ENCODE peak calls at places on chromosomes 12 and 14, in ten cellular contexts. K is heart left ventricle, U is adrenal gland, P is NB4, H is gastrocnemius medialis, L is body of pancreas, J is uterus, G is ovary, I is HCT116, W is Peyer's patch. F is an unnamed sample.

GRCh38 chr12:27965411-27965810 is 7.1 kb downstream of the PTHLH start:
- DNase-seq in K (no peak), U (no peak), P (no peak), H (no peak), L (no peak), J (no peak), G (no peak), I (no peak), W (no peak), F (no peak)

GRCh38 chr12:128138125-128138524 is 128.8 kb upstream of the TMEM132C start:
- DNase-seq in K (no peak), U (no peak), P (no peak), H (no peak), L (no peak), J (no peak), G (no peak), I (no peak), W (no peak), F (no peak)

GRCh38 chr12:105493091-105493615 is 162.7 kb downstream of the C12orf75 start:
- DNase-seq in K (no peak), U (no peak), P (no peak), H (no peak), L (no peak), J (no peak), G (no peak), I (no peak), W (no peak), F (no peak)

GRCh38 chr14:69572634-69573135 is 2.0 kb downstream of the CCDC177 start:
- DNase-seq in K (no peak), U (no peak), P (no peak), H (no peak), L (no peak), J (no peak), G (no peak), I (no peak), W (no peak), F (no peak)

GRCh38 chr12:50055831-50056628 is 1.4 kb upstream of the ASIC1 start:
- DNase-seq in K (no peak), U (peak), P (peak), H (no peak), L (peak), J (peak), G (peak), I (peak), W (peak), F (peak)

GRCh38 chr12:67415473-67415872 is 146.3 kb downstream of the CAND1 start:
- DNase-seq in K (no peak), U (peak), P (peak), H (no peak), L (no peak), J (no peak), G (no peak), I (peak), W (no peak), F (no peak)

GRCh38 chr14:68786491-68787234 is 6.2 kb downstream of the ZFP36L1 start:
- DNase-seq in K (peak), U (peak), P (no peak), H (no peak), L (peak), J (peak), G (peak), I (no peak), W (peak), F (no peak)

GRCh38 chr12:122862110-122862634 is 26.9 kb downstream of the HIP1R start:
- DNase-seq in K (no peak), U (peak), P (no peak), H (no peak), L (no peak), J (no peak), G (peak), I (no peak), W (no peak), F (no peak)

GRCh38 chr12:111437816-111438454 is 32.2 kb downstream of the SH2B3 start:
- DNase-seq in K (peak), U (peak), P (peak), H (no peak), L (no peak), J (no peak), G (no peak), I (no peak), W (peak), F (peak)

GRCh38 chr12:7206691-7207090 is 17.2 kb downstream of the PEX5 start:
- DNase-seq in K (no peak), U (no peak), P (no peak), H (no peak), L (no peak), J (no peak), G (no peak), I (no peak), W (no peak), F (no peak)

GRCh38 chr12:108478611-108479010 is 36.5 kb upstream of the FICD start:
- DNase-seq in K (no peak), U (no peak), P (peak), H (no peak), L (no peak), J (no peak), G (no peak), I (no peak), W (no peak), F (no peak)

GRCh38 chr14:101174980-101175606 is 271.6 kb upstream of the RTL1 start:
- DNase-seq in K (no peak), U (no peak), P (no peak), H (no peak), L (peak), J (peak), G (no peak), I (no peak), W (peak), F (no peak)

GRCh38 chr12:122951979-122952892 is 14.0 kb downstream of the ABCB9 start:
- DNase-seq in K (peak), U (peak), P (peak), H (peak), L (peak), J (peak), G (peak), I (peak), W (peak), F (peak)

GRCh38 chr12:33876618-33877017 is 145.7 kb upstream of the ALG10 start:
- DNase-seq in K (no peak), U (no peak), P (no peak), H (no peak), L (no peak), J (no peak), G (no peak), I (no peak), W (no peak), F (no peak)

GRCh38 chr14:43052897-43053296 is 1446.2 kb downstream of the LRFN5 start:
- DNase-seq in K (no peak), U (no peak), P (no peak), H (no peak), L (no peak), J (no peak), G (no peak), I (no peak), W (no peak), F (no peak)

GRCh38 chr14:34843011-34843554 is 32.1 kb downstream of the BAZ1A start:
- DNase-seq in K (no peak), U (no peak), P (peak), H (no peak), L (no peak), J (no peak), G (no peak), I (no peak), W (no peak), F (peak)

GRCh38 chr12:6267007-6267721 is 43.3 kb upstream of the PLEKHG6 start:
- DNase-seq in K (no peak), U (no peak), P (no peak), H (no peak), L (no peak), J (no peak), G (no peak), I (no peak), W (no peak), F (no peak)

DNA sequence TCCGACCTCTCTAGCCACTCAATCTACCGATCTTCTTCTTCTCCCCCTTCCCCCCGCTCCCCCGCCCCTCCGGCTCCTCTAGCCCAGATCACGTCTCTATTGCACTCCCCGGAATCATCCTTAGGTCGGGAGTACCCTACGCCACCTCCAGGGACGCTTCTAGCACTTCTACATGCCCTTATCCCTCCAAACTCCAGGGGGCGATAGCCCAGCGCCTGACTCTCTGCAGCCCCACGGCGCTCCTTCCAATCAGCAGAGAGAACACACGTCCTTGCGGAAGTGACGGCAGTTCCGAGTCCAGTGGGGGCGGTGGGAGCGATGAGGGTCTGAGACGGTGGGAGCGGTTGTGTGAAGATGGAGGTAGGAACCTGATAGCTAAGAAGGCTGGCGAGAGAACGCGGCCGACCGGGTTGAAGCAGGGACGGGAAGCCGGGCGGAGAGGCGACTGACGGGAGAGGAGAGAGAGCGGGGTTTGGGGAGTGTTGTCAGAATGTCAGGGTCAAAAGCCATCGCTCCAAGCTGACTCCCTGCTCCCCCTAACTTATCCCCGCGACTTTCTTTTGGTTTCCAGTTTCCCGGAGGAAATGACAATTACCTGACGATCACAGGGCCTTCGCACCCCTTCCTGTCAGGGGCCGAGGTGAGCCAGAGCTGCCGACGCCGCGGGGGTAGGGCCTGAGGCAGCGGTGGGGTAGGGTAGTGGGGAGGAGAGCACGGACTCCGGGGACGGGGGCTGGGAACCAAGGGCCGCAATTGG is at the start of the genes RAB2B and TOX4:
- DNase-seq in K (peak), U (peak), P (peak), H (peak), L (peak), J (peak), G (peak), I (peak), W (peak), F (peak)
- TF ChIP-seq POLR2A in K (no peak), U (peak), P (peak), H (peak), L (no peak), J (peak), G (peak), I (no peak), W (peak), F (peak)

DNA sequence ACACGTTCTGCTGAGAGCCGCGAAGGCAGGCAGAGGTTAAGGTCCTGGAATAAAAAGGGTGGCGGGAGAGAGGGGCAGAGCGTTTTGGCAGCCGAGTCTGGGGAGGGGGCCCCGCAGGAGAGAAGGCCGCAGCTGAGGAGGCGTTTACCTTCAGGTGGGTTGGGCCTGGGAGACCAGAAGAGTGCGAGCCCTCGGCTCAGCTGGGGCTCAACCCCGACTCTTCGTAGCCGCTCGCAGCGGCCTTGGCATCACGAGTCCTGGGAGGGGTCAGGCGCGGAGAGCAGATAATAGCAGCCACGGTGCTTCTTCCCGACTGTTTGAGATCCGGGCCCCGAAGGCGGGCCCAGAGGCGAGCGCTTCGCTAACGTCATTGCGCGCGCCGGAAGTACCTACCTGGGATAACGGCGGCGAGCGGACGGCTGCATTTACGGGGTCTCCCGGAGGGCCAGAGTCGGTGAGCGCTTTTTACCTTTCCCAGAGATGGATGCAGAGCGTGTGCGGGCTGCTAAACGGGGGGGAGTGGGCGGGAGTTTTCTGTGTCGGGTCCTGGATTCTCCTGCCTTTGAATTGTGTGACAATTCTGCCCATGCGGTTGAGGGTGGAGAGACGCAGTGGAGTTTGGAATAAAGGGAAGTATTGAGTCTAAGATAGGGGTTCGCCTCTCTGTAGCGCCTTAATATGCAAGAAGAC is at the start of the genes PPHLN1 and ZCRB1:
- DNase-seq in K (peak), U (peak), P (peak), H (peak), L (peak), J (peak), G (peak), I (peak), W (peak), F (peak)
- TF ChIP-seq POLR2A in K (no peak), U (peak), P (peak), H (peak), L (peak), J (peak), G (peak), I (peak), W (peak), F (peak)

DNA sequence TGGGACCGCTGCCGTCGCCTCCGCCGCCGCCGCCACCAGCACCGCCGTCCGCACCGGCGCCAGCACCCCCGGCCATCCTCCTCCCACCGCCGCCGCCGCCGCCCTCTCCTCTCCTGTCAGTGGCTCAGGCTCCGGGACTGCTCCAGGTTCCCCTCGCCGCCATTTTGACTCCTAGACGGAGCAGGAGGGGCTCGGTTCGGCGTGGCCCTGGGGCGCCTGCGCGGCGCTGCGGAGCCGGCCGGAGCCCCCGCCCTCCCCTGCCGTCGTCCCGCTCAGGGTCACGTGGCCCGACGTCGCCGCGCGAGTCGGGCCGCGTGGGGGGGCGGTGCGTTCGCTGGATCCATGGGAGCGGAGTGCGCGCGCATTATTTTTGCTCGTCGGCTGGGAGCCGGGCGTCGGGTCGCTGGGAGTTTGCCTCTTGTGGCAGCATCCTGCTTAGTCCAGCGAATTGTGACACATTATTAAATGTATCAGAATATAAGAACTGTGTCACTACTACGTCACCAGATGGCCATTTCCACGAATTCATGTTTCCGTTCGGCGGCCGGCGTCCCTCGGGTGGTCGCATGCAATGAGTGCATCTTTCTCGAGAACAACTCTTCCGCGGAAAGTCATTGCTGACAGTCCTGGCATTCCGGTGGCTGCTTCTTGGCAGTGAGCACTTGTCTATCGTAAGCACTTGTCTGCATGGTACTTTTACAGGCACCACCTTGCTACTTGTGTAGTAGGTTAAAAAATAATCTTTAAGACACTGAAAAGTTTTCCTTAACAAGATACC is at the start of gene BTBD7:
- DNase-seq in K (peak), U (peak), P (peak), H (peak), L (peak), J (peak), G (peak), I (peak), W (peak), F (peak)
- TF ChIP-seq POLR2A in K (no peak), U (peak), P (peak), H (peak), L (peak), J (peak), G (peak), I (peak), W (peak), F (peak)

GRCh38 chr12:12892670-12893290 is 1.4 kb downstream of the GPRC5A start:
- DNase-seq in K (no peak), U (no peak), P (no peak), H (no peak), L (no peak), J (no peak), G (no peak), I (no peak), W (no peak), F (no peak)

GRCh38 chr12:12891646-12892355 is 439 bp downstream of the GPRC5A start:
- DNase-seq in K (no peak), U (no peak), P (no peak), H (no peak), L (no peak), J (peak), G (no peak), I (no peak), W (no peak), F (no peak)

GRCh38 chr12:12889701-12890100 is 1.7 kb upstream of the GPRC5A start:
- DNase-seq in K (no peak), U (no peak), P (no peak), H (no peak), L (no peak), J (no peak), G (no peak), I (no peak), W (no peak), F (no peak)

GRCh38 chr12:12890492-12890814 is 909 bp upstream of the GPRC5A start:
- DNase-seq in K (no peak), U (no peak), P (no peak), H (no peak), L (peak), J (peak), G (peak), I (no peak), W (no peak), F (no peak)

GRCh38 chr12:12890815-12891645 is at the start of gene GPRC5A:
- DNase-seq in K (peak), U (peak), P (peak), H (peak), L (peak), J (peak), G (peak), I (peak), W (peak), F (peak)
- TF ChIP-seq POLR2A in K (no peak), U (peak), P (no peak), H (peak), L (peak), J (peak), G (peak), I (peak), W (peak), F (peak)

GRCh38 chr12:47781479-47782371 is 8.7 kb downstream of the SLC48A1 start:
- DNase-seq in K (no peak), U (no peak), P (no peak), H (no peak), L (no peak), J (no peak), G (no peak), I (no peak), W (no peak), F (no peak)
- TF ChIP-seq POLR2A in K (no peak), U (no peak), P (no peak), H (no peak), L (no peak), J (no peak), G (no peak), I (no peak), W (no peak), F (no peak)

DNA sequence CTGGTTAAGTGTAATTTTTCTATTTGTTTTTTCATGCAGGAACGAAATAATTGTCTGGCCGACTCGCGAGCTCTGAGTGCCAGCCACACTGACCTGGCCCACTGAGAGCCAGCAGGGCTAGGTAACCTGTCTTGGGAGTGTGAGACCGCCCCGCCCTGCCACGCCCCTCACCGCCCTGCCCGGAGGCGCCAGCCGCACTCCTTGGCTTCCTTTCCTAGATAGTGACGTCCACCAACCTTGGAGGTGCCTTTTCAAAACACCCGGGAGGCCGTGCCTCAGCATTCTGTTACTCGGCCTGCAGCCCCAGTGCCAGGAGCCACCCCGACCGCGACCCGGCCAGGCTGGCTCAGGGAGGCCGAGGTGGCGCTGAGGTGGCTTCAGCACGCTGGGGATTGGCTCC is 21.7 kb downstream of the XRCC3 start:
- DNase-seq in K (peak), U (no peak), P (no peak), H (no peak), L (no peak), J (peak), G (peak), I (no peak), W (peak), F (no peak)
- TF ChIP-seq POLR2A in K (no peak), U (no peak), P (no peak), H (no peak), L (no peak), J (no peak), G (no peak), I (no peak), W (no peak), F (no peak)

GRCh38 chr14:57390037-57390805 is at the start of gene NAA30:
- DNase-seq in K (peak), U (peak), P (peak), H (peak), L (peak), J (peak), G (peak), I (peak), W (peak), F (peak)
- TF ChIP-seq POLR2A in K (no peak), U (peak), P (peak), H (peak), L (peak), J (peak), G (peak), I (peak), W (peak), F (peak)